ENCODE peak calls at places on chromosomes 2 and 18, in six cellular contexts. One of them, this sample, is unnamed.

GRCh38 chr2:72923833-72924352 is 6.6 kb downstream of the EMX1 start:
- DNase-seq in GM12865: no peak
- DNase-seq in GM03348: peak
- DNase-seq in NCI-H1092 treated with DMSO at 0.1 percent for 48 hours: no peak
- DNase-seq in ACHN: no peak
- DNase-seq in effector memory CD8-positive, alpha-beta T cell: no peak
- DNase-seq in this sample: no peak

GRCh38 chr18:38887671-38888020 is 1322.0 kb upstream of the CELF4 start:
- DNase-seq in GM12865: no peak
- DNase-seq in GM03348: no peak
- DNase-seq in NCI-H1092 treated with DMSO at 0.1 percent for 48 hours: no peak
- DNase-seq in ACHN: no peak
- DNase-seq in effector memory CD8-positive, alpha-beta T cell: no peak
- DNase-seq in this sample: no peak

GRCh38 chr2:132403176-132403575 is 13.4 kb upstream of the GPR39 start:
- DNase-seq in GM12865: no peak
- DNase-seq in GM03348: no peak
- DNase-seq in NCI-H1092 treated with DMSO at 0.1 percent for 48 hours: peak
- DNase-seq in ACHN: no peak
- DNase-seq in effector memory CD8-positive, alpha-beta T cell: no peak
- DNase-seq in this sample: no peak

GRCh38 chr2:48510329-48510728 is 19.6 kb upstream of the STON1 start:
- DNase-seq in GM12865: no peak
- DNase-seq in GM03348: peak
- DNase-seq in NCI-H1092 treated with DMSO at 0.1 percent for 48 hours: no peak
- DNase-seq in ACHN: no peak
- DNase-seq in effector memory CD8-positive, alpha-beta T cell: no peak
- DNase-seq in this sample: no peak

GRCh38 chr2:85760371-85760770 is 6.6 kb downstream of the ATOH8 start:
- DNase-seq in GM12865: no peak
- DNase-seq in GM03348: peak
- DNase-seq in NCI-H1092 treated with DMSO at 0.1 percent for 48 hours: no peak
- DNase-seq in ACHN: no peak
- DNase-seq in effector memory CD8-positive, alpha-beta T cell: no peak
- DNase-seq in this sample: no peak

GRCh38 chr2:74894261-74895030 is 60.5 kb downstream of the HK2 start:
- DNase-seq in GM12865: no peak
- DNase-seq in GM03348: peak
- DNase-seq in NCI-H1092 treated with DMSO at 0.1 percent for 48 hours: no peak
- DNase-seq in ACHN: no peak
- DNase-seq in effector memory CD8-positive, alpha-beta T cell: no peak
- DNase-seq in this sample: no peak

GRCh38 chr2:6626406-6627012 is 239.2 kb downstream of the CMPK2 start:
- DNase-seq in GM12865: no peak
- DNase-seq in GM03348: no peak
- DNase-seq in NCI-H1092 treated with DMSO at 0.1 percent for 48 hours: no peak
- DNase-seq in ACHN: no peak
- DNase-seq in effector memory CD8-positive, alpha-beta T cell: no peak
- DNase-seq in this sample: no peak

GRCh38 chr18:75474332-75474731 is 46.8 kb upstream of the SMIM21 start:
- DNase-seq in GM12865: no peak
- DNase-seq in GM03348: no peak
- DNase-seq in NCI-H1092 treated with DMSO at 0.1 percent for 48 hours: no peak
- DNase-seq in ACHN: no peak
- DNase-seq in effector memory CD8-positive, alpha-beta T cell: no peak
- DNase-seq in this sample: no peak

GRCh38 chr18:57881818-57882413 is 78.8 kb upstream of the ATP8B1 start:
- DNase-seq in GM12865: peak
- DNase-seq in GM03348: peak
- DNase-seq in NCI-H1092 treated with DMSO at 0.1 percent for 48 hours: peak
- DNase-seq in ACHN: peak
- DNase-seq in effector memory CD8-positive, alpha-beta T cell: peak
- DNase-seq in this sample: no peak

GRCh38 chr2:230160112-230160660 is 59.6 kb downstream of the SP110 start:
- DNase-seq in GM12865: peak
- DNase-seq in GM03348: peak
- DNase-seq in NCI-H1092 treated with DMSO at 0.1 percent for 48 hours: peak
- DNase-seq in ACHN: peak
- DNase-seq in effector memory CD8-positive, alpha-beta T cell: peak
- DNase-seq in this sample: no peak

GRCh38 chr2:42569116-42569711 is 782 bp downstream of the MTA3 start:
- DNase-seq in GM12865: peak
- DNase-seq in GM03348: peak
- DNase-seq in NCI-H1092 treated with DMSO at 0.1 percent for 48 hours: peak
- DNase-seq in ACHN: peak
- DNase-seq in effector memory CD8-positive, alpha-beta T cell: no peak
- DNase-seq in this sample: no peak

GRCh38 chr2:112683550-112684414 is 37.0 kb upstream of the NT5DC4 start:
- DNase-seq in GM12865: no peak
- DNase-seq in GM03348: no peak
- DNase-seq in NCI-H1092 treated with DMSO at 0.1 percent for 48 hours: no peak
- DNase-seq in ACHN: no peak
- DNase-seq in effector memory CD8-positive, alpha-beta T cell: no peak
- DNase-seq in this sample: no peak

GRCh38 chr18:54775686-54776085 is 52.6 kb upstream of the RAB27B start:
- DNase-seq in GM12865: no peak
- DNase-seq in GM03348: peak
- DNase-seq in NCI-H1092 treated with DMSO at 0.1 percent for 48 hours: no peak
- DNase-seq in ACHN: peak
- DNase-seq in effector memory CD8-positive, alpha-beta T cell: no peak
- DNase-seq in this sample: peak

GRCh38 chr2:75130171-75130570 is 69.1 kb downstream of the TACR1 start:
- DNase-seq in GM12865: peak
- DNase-seq in GM03348: no peak
- DNase-seq in NCI-H1092 treated with DMSO at 0.1 percent for 48 hours: no peak
- DNase-seq in ACHN: no peak
- DNase-seq in effector memory CD8-positive, alpha-beta T cell: no peak
- DNase-seq in this sample: no peak

GRCh38 chr2:192137451-192137850 is 57.3 kb downstream of the TMEFF2 start:
- DNase-seq in GM12865: no peak
- DNase-seq in GM03348: no peak
- DNase-seq in NCI-H1092 treated with DMSO at 0.1 percent for 48 hours: no peak
- DNase-seq in ACHN: no peak
- DNase-seq in effector memory CD8-positive, alpha-beta T cell: no peak
- DNase-seq in this sample: no peak

This sample was measured in epithelial cell of proximal tubule.